ENCODE peak calls at places on chromosomes 5 and 9, in ten cellular contexts. R is cardiac septum; D is stimulated activated CD8-positive, alpha-beta memory T cell treated with anti-CD3 and anti-CD28 coated beads, Interleukin-2, amount 100 ng/mL, for 48 hours; C is DMS153; K is GM23338; E is heart left ventricle; P is T-cell; H is GM12865; X is activated T-cell treated with anti-CD3 and anti-CD28 coated beads for 24 hours; Z is astrocyte. Y is an unnamed sample.

GRCh38 chr9:12693141-12693540 is at the start of gene TYRP1:
- DNase-seq in R (no peak), D (no peak), C (no peak), K (no peak), E (no peak), P (no peak), H (no peak), X (no peak), Z (no peak), Y (no peak)

GRCh38 chr5:61329729-61330128 is 2.3 kb upstream of the ZSWIM6 start:
- DNase-seq in R (no peak), D (no peak), C (no peak), K (peak), E (no peak), P (no peak), H (peak), X (no peak), Z (no peak), Y (no peak)

GRCh38 chr5:107324071-107324470 is 346.7 kb downstream of the EFNA5 start:
- DNase-seq in R (no peak), D (no peak), C (no peak), K (no peak), E (no peak), P (no peak), H (no peak), X (no peak), Z (no peak), Y (no peak)

GRCh38 chr5:93585054-93585751 is 2.2 kb downstream of the NR2F1 start:
- DNase-seq in R (no peak), D (no peak), C (no peak), K (peak), E (no peak), P (no peak), H (no peak), X (no peak), Z (no peak), Y (no peak)

GRCh38 chr5:149632311-149633251 is 51.3 kb downstream of the ARHGEF37 start:
- DNase-seq in R (no peak), D (no peak), C (no peak), K (peak), E (no peak), P (no peak), H (peak), X (no peak), Z (peak), Y (no peak)

GRCh38 chr9:138075961-138076649 is 198.5 kb downstream of the CACNA1B start:
- DNase-seq in R (peak), D (no peak), C (no peak), K (no peak), E (no peak), P (peak), H (no peak), X (no peak), Z (no peak), Y (no peak)

GRCh38 chr9:20209421-20210340 is 412.6 kb downstream of the MLLT3 start:
- DNase-seq in R (no peak), D (peak), C (no peak), K (no peak), E (no peak), P (peak), H (peak), X (peak), Z (peak), Y (no peak)

GRCh38 chr5:143619038-143619437 is 192.9 kb upstream of the HMHB1 start:
- DNase-seq in R (no peak), D (no peak), C (no peak), K (no peak), E (no peak), P (no peak), H (no peak), X (no peak), Z (no peak), Y (no peak)

GRCh38 chr9:130995399-130995941 is 13.5 kb upstream of the LAMC3 start:
- DNase-seq in R (no peak), D (no peak), C (no peak), K (peak), E (peak), P (no peak), H (peak), X (no peak), Z (peak), Y (peak)

GRCh38 chr5:150431574-150431973 is 18.0 kb downstream of the RPS14 start:
- DNase-seq in R (no peak), D (no peak), C (no peak), K (no peak), E (no peak), P (no peak), H (no peak), X (no peak), Z (no peak), Y (no peak)

GRCh38 chr9:71924576-71924975 is 13.1 kb downstream of the C9orf85 start:
- DNase-seq in R (no peak), D (no peak), C (no peak), K (no peak), E (no peak), P (no peak), H (no peak), X (no peak), Z (no peak), Y (no peak)

GRCh38 chr9:108634669-108635462 is 220.9 kb downstream of the ACTL7B start:
- DNase-seq in R (no peak), D (no peak), C (no peak), K (no peak), E (no peak), P (no peak), H (no peak), X (no peak), Z (peak), Y (no peak)

GRCh38 chr5:58266402-58266801 is 193.5 kb downstream of the PLK2 start:
- DNase-seq in R (no peak), D (no peak), C (no peak), K (no peak), E (no peak), P (no peak), H (no peak), X (no peak), Z (peak), Y (no peak)